ENCODE peak calls at places on chromosomes 16 and 17, in ten cellular contexts. One of them, this sample, is unnamed.

GRCh38 chr17:50920891-50921595 is 54.9 kb upstream of the TOB1 start:
- DNase-seq in stimulated activated CD4-positive, alpha-beta T cell treated with anti-CD3 and anti-CD28 coated beads, TNF-alpha, amount 100 ng/mL, for 1 hour: no peak
- DNase-seq in ACHN: no peak
- DNase-seq in NCI-H82: peak
- DNase-seq in MV-4-11: peak
- DNase-seq in A172: no peak
- DNase-seq in mesendoderm: no peak
- DNase-seq in substantia nigra: no peak
- DNase-seq in GF-D8: no peak
- DNase-seq in neural crest cell: no peak
- DNase-seq in this sample: no peak

GRCh38 chr17:44557653-44558285 is 485 bp downstream of the FZD2 start:
- DNase-seq in stimulated activated CD4-positive, alpha-beta T cell treated with anti-CD3 and anti-CD28 coated beads, TNF-alpha, amount 100 ng/mL, for 1 hour: no peak
- DNase-seq in ACHN: peak
- DNase-seq in NCI-H82: peak
- DNase-seq in MV-4-11: peak
- DNase-seq in A172: no peak
- DNase-seq in mesendoderm: peak
- DNase-seq in substantia nigra: no peak
- DNase-seq in GF-D8: no peak
- DNase-seq in neural crest cell: peak
- DNase-seq in this sample: no peak

GRCh38 chr17:1002412-1002753 is 5.5 kb downstream of the TIMM22 start:
- DNase-seq in stimulated activated CD4-positive, alpha-beta T cell treated with anti-CD3 and anti-CD28 coated beads, TNF-alpha, amount 100 ng/mL, for 1 hour: no peak
- DNase-seq in ACHN: no peak
- DNase-seq in NCI-H82: no peak
- DNase-seq in MV-4-11: no peak
- DNase-seq in A172: no peak
- DNase-seq in mesendoderm: no peak
- DNase-seq in substantia nigra: no peak
- DNase-seq in GF-D8: no peak
- DNase-seq in neural crest cell: no peak
- DNase-seq in this sample: no peak

GRCh38 chr16:70685938-70686375 is at the start of gene MTSS2:
- DNase-seq in stimulated activated CD4-positive, alpha-beta T cell treated with anti-CD3 and anti-CD28 coated beads, TNF-alpha, amount 100 ng/mL, for 1 hour: no peak
- DNase-seq in ACHN: peak
- DNase-seq in NCI-H82: peak
- DNase-seq in MV-4-11: peak
- DNase-seq in A172: peak
- DNase-seq in mesendoderm: peak
- DNase-seq in substantia nigra: no peak
- DNase-seq in GF-D8: peak
- DNase-seq in neural crest cell: peak
- DNase-seq in this sample: peak

GRCh38 chr17:64020068-64020766 is at the start of gene ICAM2:
- DNase-seq in stimulated activated CD4-positive, alpha-beta T cell treated with anti-CD3 and anti-CD28 coated beads, TNF-alpha, amount 100 ng/mL, for 1 hour: peak
- DNase-seq in ACHN: peak
- DNase-seq in NCI-H82: no peak
- DNase-seq in MV-4-11: peak
- DNase-seq in A172: no peak
- DNase-seq in mesendoderm: no peak
- DNase-seq in substantia nigra: no peak
- DNase-seq in GF-D8: peak
- DNase-seq in neural crest cell: no peak
- DNase-seq in this sample: no peak

GRCh38 chr16:52309761-52310416 is 237.1 kb downstream of the TOX3 start:
- DNase-seq in stimulated activated CD4-positive, alpha-beta T cell treated with anti-CD3 and anti-CD28 coated beads, TNF-alpha, amount 100 ng/mL, for 1 hour: no peak
- DNase-seq in ACHN: no peak
- DNase-seq in NCI-H82: no peak
- DNase-seq in MV-4-11: no peak
- DNase-seq in A172: no peak
- DNase-seq in mesendoderm: no peak
- DNase-seq in substantia nigra: no peak
- DNase-seq in GF-D8: no peak
- DNase-seq in neural crest cell: no peak
- DNase-seq in this sample: no peak

GRCh38 chr17:19370493-19370960 is 7.8 kb upstream of the MAPK7 start:
- DNase-seq in stimulated activated CD4-positive, alpha-beta T cell treated with anti-CD3 and anti-CD28 coated beads, TNF-alpha, amount 100 ng/mL, for 1 hour: no peak
- DNase-seq in ACHN: no peak
- DNase-seq in NCI-H82: no peak
- DNase-seq in MV-4-11: peak
- DNase-seq in A172: peak
- DNase-seq in mesendoderm: no peak
- DNase-seq in substantia nigra: no peak
- DNase-seq in GF-D8: peak
- DNase-seq in neural crest cell: no peak
- DNase-seq in this sample: no peak

GRCh38 chr17:49964539-49965521 is 4.2 kb upstream of the DLX4 start:
- DNase-seq in stimulated activated CD4-positive, alpha-beta T cell treated with anti-CD3 and anti-CD28 coated beads, TNF-alpha, amount 100 ng/mL, for 1 hour: no peak
- DNase-seq in ACHN: no peak
- DNase-seq in NCI-H82: no peak
- DNase-seq in MV-4-11: no peak
- DNase-seq in A172: no peak
- DNase-seq in mesendoderm: peak
- DNase-seq in substantia nigra: no peak
- DNase-seq in GF-D8: no peak
- DNase-seq in neural crest cell: no peak
- DNase-seq in this sample: no peak

GRCh38 chr16:83802135-83802534 is 5.6 kb upstream of the HSBP1 start:
- DNase-seq in stimulated activated CD4-positive, alpha-beta T cell treated with anti-CD3 and anti-CD28 coated beads, TNF-alpha, amount 100 ng/mL, for 1 hour: no peak
- DNase-seq in ACHN: no peak
- DNase-seq in NCI-H82: no peak
- DNase-seq in MV-4-11: no peak
- DNase-seq in A172: peak
- DNase-seq in mesendoderm: peak
- DNase-seq in substantia nigra: no peak
- DNase-seq in GF-D8: no peak
- DNase-seq in neural crest cell: no peak
- DNase-seq in this sample: peak

GRCh38 chr17:44308865-44309264 is 464 bp downstream of the RUNDC3A start:
- DNase-seq in stimulated activated CD4-positive, alpha-beta T cell treated with anti-CD3 and anti-CD28 coated beads, TNF-alpha, amount 100 ng/mL, for 1 hour: no peak
- DNase-seq in ACHN: no peak
- DNase-seq in NCI-H82: peak
- DNase-seq in MV-4-11: no peak
- DNase-seq in A172: no peak
- DNase-seq in mesendoderm: no peak
- DNase-seq in substantia nigra: no peak
- DNase-seq in GF-D8: no peak
- DNase-seq in neural crest cell: no peak
- DNase-seq in this sample: no peak

GRCh38 chr16:71526111-71526998 is at the start of gene CHST4:
- DNase-seq in stimulated activated CD4-positive, alpha-beta T cell treated with anti-CD3 and anti-CD28 coated beads, TNF-alpha, amount 100 ng/mL, for 1 hour: no peak
- DNase-seq in ACHN: peak
- DNase-seq in NCI-H82: peak
- DNase-seq in MV-4-11: peak
- DNase-seq in A172: peak
- DNase-seq in mesendoderm: peak
- DNase-seq in substantia nigra: no peak
- DNase-seq in GF-D8: no peak
- DNase-seq in neural crest cell: no peak
- DNase-seq in this sample: no peak

GRCh38 chr16:66930189-66930588 is 4.0 kb downstream of the CIAO2B start:
- DNase-seq in stimulated activated CD4-positive, alpha-beta T cell treated with anti-CD3 and anti-CD28 coated beads, TNF-alpha, amount 100 ng/mL, for 1 hour: no peak
- DNase-seq in ACHN: peak
- DNase-seq in NCI-H82: peak
- DNase-seq in MV-4-11: peak
- DNase-seq in A172: peak
- DNase-seq in mesendoderm: no peak
- DNase-seq in substantia nigra: no peak
- DNase-seq in GF-D8: no peak
- DNase-seq in neural crest cell: no peak
- DNase-seq in this sample: no peak

GRCh38 chr17:6376901-6377300 is 58.0 kb downstream of the AIPL1 start:
- DNase-seq in stimulated activated CD4-positive, alpha-beta T cell treated with anti-CD3 and anti-CD28 coated beads, TNF-alpha, amount 100 ng/mL, for 1 hour: no peak
- DNase-seq in ACHN: no peak
- DNase-seq in NCI-H82: no peak
- DNase-seq in MV-4-11: no peak
- DNase-seq in A172: no peak
- DNase-seq in mesendoderm: no peak
- DNase-seq in substantia nigra: no peak
- DNase-seq in GF-D8: no peak
- DNase-seq in neural crest cell: peak
- DNase-seq in this sample: peak

GRCh38 chr16:57299009-57299718 is 14.7 kb upstream of the PLLP start:
- DNase-seq in stimulated activated CD4-positive, alpha-beta T cell treated with anti-CD3 and anti-CD28 coated beads, TNF-alpha, amount 100 ng/mL, for 1 hour: no peak
- DNase-seq in ACHN: peak
- DNase-seq in NCI-H82: peak
- DNase-seq in MV-4-11: no peak
- DNase-seq in A172: no peak
- DNase-seq in mesendoderm: no peak
- DNase-seq in substantia nigra: no peak
- DNase-seq in GF-D8: peak
- DNase-seq in neural crest cell: peak
- DNase-seq in this sample: no peak

GRCh38 chr16:85680352-85680944 is 8.3 kb downstream of the GINS2 start:
- DNase-seq in stimulated activated CD4-positive, alpha-beta T cell treated with anti-CD3 and anti-CD28 coated beads, TNF-alpha, amount 100 ng/mL, for 1 hour: no peak
- DNase-seq in ACHN: no peak
- DNase-seq in NCI-H82: no peak
- DNase-seq in MV-4-11: no peak
- DNase-seq in A172: no peak
- DNase-seq in mesendoderm: no peak
- DNase-seq in substantia nigra: no peak
- DNase-seq in GF-D8: no peak
- DNase-seq in neural crest cell: no peak
- DNase-seq in this sample: no peak

GRCh38 chr16:66357523-66357928 is 9.0 kb upstream of the CDH5 start:
- DNase-seq in stimulated activated CD4-positive, alpha-beta T cell treated with anti-CD3 and anti-CD28 coated beads, TNF-alpha, amount 100 ng/mL, for 1 hour: no peak
- DNase-seq in ACHN: peak
- DNase-seq in NCI-H82: peak
- DNase-seq in MV-4-11: peak
- DNase-seq in A172: peak
- DNase-seq in mesendoderm: peak
- DNase-seq in substantia nigra: no peak
- DNase-seq in GF-D8: no peak
- DNase-seq in neural crest cell: peak
- DNase-seq in this sample: peak

GRCh38 chr16:55155815-55156214 is 168.2 kb upstream of the IRX6 start:
- DNase-seq in stimulated activated CD4-positive, alpha-beta T cell treated with anti-CD3 and anti-CD28 coated beads, TNF-alpha, amount 100 ng/mL, for 1 hour: no peak
- DNase-seq in ACHN: no peak
- DNase-seq in NCI-H82: no peak
- DNase-seq in MV-4-11: no peak
- DNase-seq in A172: no peak
- DNase-seq in mesendoderm: peak
- DNase-seq in substantia nigra: no peak
- DNase-seq in GF-D8: no peak
- DNase-seq in neural crest cell: no peak
- DNase-seq in this sample: no peak

GRCh38 chr17:55458977-55459376 is 37.3 kb upstream of the MMD start:
- DNase-seq in stimulated activated CD4-positive, alpha-beta T cell treated with anti-CD3 and anti-CD28 coated beads, TNF-alpha, amount 100 ng/mL, for 1 hour: no peak
- DNase-seq in ACHN: peak
- DNase-seq in NCI-H82: no peak
- DNase-seq in MV-4-11: no peak
- DNase-seq in A172: peak
- DNase-seq in mesendoderm: no peak
- DNase-seq in substantia nigra: no peak
- DNase-seq in GF-D8: no peak
- DNase-seq in neural crest cell: no peak
- DNase-seq in this sample: no peak

GRCh38 chr17:36205637-36206458 is 5.0 kb upstream of the CCL4L2 start:
- DNase-seq in stimulated activated CD4-positive, alpha-beta T cell treated with anti-CD3 and anti-CD28 coated beads, TNF-alpha, amount 100 ng/mL, for 1 hour: no peak
- DNase-seq in ACHN: no peak
- DNase-seq in NCI-H82: no peak
- DNase-seq in MV-4-11: no peak
- DNase-seq in A172: no peak
- DNase-seq in mesendoderm: no peak
- DNase-seq in substantia nigra: no peak
- DNase-seq in GF-D8: no peak
- DNase-seq in neural crest cell: no peak
- DNase-seq in this sample: no peak

GRCh38 chr16:68079616-68080344 is 5.4 kb upstream of the NFATC3 start:
- DNase-seq in stimulated activated CD4-positive, alpha-beta T cell treated with anti-CD3 and anti-CD28 coated beads, TNF-alpha, amount 100 ng/mL, for 1 hour: peak
- DNase-seq in ACHN: no peak
- DNase-seq in NCI-H82: no peak
- DNase-seq in MV-4-11: peak
- DNase-seq in A172: no peak
- DNase-seq in mesendoderm: no peak
- DNase-seq in substantia nigra: no peak
- DNase-seq in GF-D8: peak
- DNase-seq in neural crest cell: no peak
- DNase-seq in this sample: no peak

GRCh38 chr16:18933501-18933900 is 7.3 kb upstream of the SMG1 start:
- DNase-seq in stimulated activated CD4-positive, alpha-beta T cell treated with anti-CD3 and anti-CD28 coated beads, TNF-alpha, amount 100 ng/mL, for 1 hour: no peak
- DNase-seq in ACHN: no peak
- DNase-seq in NCI-H82: peak
- DNase-seq in MV-4-11: no peak
- DNase-seq in A172: no peak
- DNase-seq in mesendoderm: no peak
- DNase-seq in substantia nigra: no peak
- DNase-seq in GF-D8: no peak
- DNase-seq in neural crest cell: no peak
- DNase-seq in this sample: no peak

GRCh38 chr17:72656114-72656763 is 436.2 kb downstream of the SLC39A11 start:
- DNase-seq in stimulated activated CD4-positive, alpha-beta T cell treated with anti-CD3 and anti-CD28 coated beads, TNF-alpha, amount 100 ng/mL, for 1 hour: no peak
- DNase-seq in ACHN: no peak
- DNase-seq in NCI-H82: no peak
- DNase-seq in MV-4-11: no peak
- DNase-seq in A172: no peak
- DNase-seq in mesendoderm: no peak
- DNase-seq in substantia nigra: no peak
- DNase-seq in GF-D8: no peak
- DNase-seq in neural crest cell: peak
- DNase-seq in this sample: no peak